ENCODE peak calls at places on chromosomes 3 and 15, in four cellular contexts. T is activated T-cell treated with anti-CD3 and anti-CD28 coated beads for 48 hours, W is pancreas, Q is foreskin keratinocyte. Y is an unnamed sample.

GRCh38 chr3:12932347-12932746 is 91.0 kb upstream of the RPL32 start:
- DNase-seq in Q (no peak), W (no peak), T (no peak), Y (no peak)

GRCh38 chr15:94858449-94858848 is 627.1 kb downstream of the MCTP2 start:
- DNase-seq in T (no peak), W (no peak), Q (peak), Y (no peak)

GRCh38 chr15:83917432-83917831 is 263.5 kb downstream of the ADAMTSL3 start:
- DNase-seq in W (no peak), T (no peak), Q (no peak), Y (no peak)

GRCh38 chr3:185268194-185268809 is 14.5 kb upstream of the EHHADH start:
- DNase-seq in Q (no peak), T (no peak), W (no peak), Y (no peak)

GRCh38 chr3:58072046-58072445 is 63.8 kb downstream of the FLNB start:
- DNase-seq in Q (no peak), W (no peak), T (no peak), Y (peak)

GRCh38 chr3:172750368-172751187 is at the start of gene ECT2:
- DNase-seq in Q (peak), W (peak), T (peak), Y (peak)

GRCh38 chr15:68407141-68407885 is 24.6 kb downstream of the ITGA11 start:
- DNase-seq in Q (no peak), T (no peak), W (no peak), Y (peak)

GRCh38 chr3:143973352-143974021 is 1.9 kb downstream of the DIPK2A start:
- DNase-seq in Q (peak), T (no peak), W (no peak), Y (no peak)

GRCh38 chr3:10417849-10418248 is 87.5 kb downstream of the ATP2B2 start:
- DNase-seq in W (no peak), Q (no peak), T (no peak), Y (no peak)

GRCh38 chr3:196677929-196678328 is 34.1 kb downstream of the CEP19 start:
- DNase-seq in Q (no peak), W (no peak), T (no peak), Y (no peak)

GRCh38 chr3:15206662-15207576 is 873 bp downstream of the CAPN7 start:
- DNase-seq in T (no peak), Q (peak), W (peak), Y (no peak)

GRCh38 chr3:12508316-12508715 is 24.0 kb downstream of the TSEN2 start:
- DNase-seq in Q (peak), W (no peak), T (no peak), Y (peak)

GRCh38 chr15:74120426-74120825 is 10.0 kb upstream of the ISLR2 start:
- DNase-seq in W (no peak), T (no peak), Q (no peak), Y (no peak)

GRCh38 chr3:127689266-127689860 is 16.6 kb downstream of the ABTB1 start:
- DNase-seq in T (no peak), Q (no peak), W (no peak), Y (no peak)

GRCh38 chr3:14770591-14770990 is 48.2 kb upstream of the FGD5 start:
- DNase-seq in W (no peak), Q (no peak), T (no peak), Y (no peak)

GRCh38 chr3:197216169-197216860 is 82.1 kb downstream of the DLG1 start:
- DNase-seq in T (no peak), W (no peak), Q (peak), Y (peak)

GRCh38 chr3:86961297-86961696 is 29.7 kb downstream of the VGLL3 start:
- DNase-seq in W (no peak), Q (no peak), T (no peak), Y (no peak)

Y was measured in stromal cell of bone marrow.